ENCODE peak calls at places on chromosome 10, in four cellular contexts. One of them, this sample, is unnamed.

GRCh38 chr10:75028748-75029147 is 82.7 kb upstream of the SAMD8 start:
- DNase-seq in transverse colon: no peak
- DNase-seq in adrenal gland: no peak
- DNase-seq in GM12864: no peak
- DNase-seq in this sample: no peak

GRCh38 chr10:75293456-75293840 is 57.7 kb upstream of the COMTD1 start:
- DNase-seq in transverse colon: no peak
- DNase-seq in adrenal gland: no peak
- DNase-seq in GM12864: no peak
- DNase-seq in this sample: no peak

GRCh38 chr10:22823109-22823508 is 104.7 kb upstream of the ARMC3 start:
- DNase-seq in transverse colon: no peak
- DNase-seq in adrenal gland: no peak
- DNase-seq in GM12864: no peak
- DNase-seq in this sample: peak; percentile 79

GRCh38 chr10:34768261-34768971 is 46.7 kb downstream of the PARD3 start:
- DNase-seq in transverse colon: peak; percentile 86
- DNase-seq in adrenal gland: peak; percentile 87
- DNase-seq in GM12864: no peak
- DNase-seq in this sample: no peak

GRCh38 chr10:57807906-57808305 is 459.8 kb downstream of the IPMK start:
- DNase-seq in transverse colon: no peak
- DNase-seq in adrenal gland: no peak
- DNase-seq in GM12864: no peak
- DNase-seq in this sample: no peak

GRCh38 chr10:74643586-74643956 is 182.8 kb upstream of the KAT6B start:
- DNase-seq in transverse colon: no peak
- DNase-seq in adrenal gland: no peak
- DNase-seq in GM12864: no peak
- DNase-seq in this sample: no peak

GRCh38 chr10:111445709-111446108 is 368.9 kb downstream of the ADRA2A start:
- DNase-seq in transverse colon: no peak
- DNase-seq in adrenal gland: no peak
- DNase-seq in GM12864: no peak
- DNase-seq in this sample: no peak

GRCh38 chr10:101695404-101695732 is 398 bp upstream of the FBXW4 start:
- DNase-seq in transverse colon: no peak
- DNase-seq in adrenal gland: no peak
- DNase-seq in GM12864: no peak
- DNase-seq in this sample: no peak

GRCh38 chr10:25231751-25232150 is 57.0 kb downstream of the GPR158 start:
- DNase-seq in transverse colon: no peak
- DNase-seq in adrenal gland: no peak
- DNase-seq in GM12864: no peak
- DNase-seq in this sample: no peak

GRCh38 chr10:114289096-114289436 is 50.0 kb downstream of the VWA2 start:
- DNase-seq in transverse colon: no peak
- DNase-seq in adrenal gland: no peak
- DNase-seq in GM12864: no peak
- DNase-seq in this sample: no peak

GRCh38 chr10:118838364-118838763 is 83.6 kb upstream of the CACUL1 start:
- DNase-seq in transverse colon: no peak
- DNase-seq in adrenal gland: no peak
- DNase-seq in GM12864: no peak
- DNase-seq in this sample: no peak

GRCh38 chr10:78957471-78958039 is 111.2 kb upstream of the ZMIZ1 start:
- DNase-seq in transverse colon: no peak
- DNase-seq in adrenal gland: no peak
- DNase-seq in GM12864: no peak
- DNase-seq in this sample: no peak

GRCh38 chr10:32049113-32049512 is 7.1 kb downstream of the KIF5B start:
- DNase-seq in transverse colon: no peak
- DNase-seq in adrenal gland: no peak
- DNase-seq in GM12864: no peak
- DNase-seq in this sample: no peak

GRCh38 chr10:5615263-5615820 is 51.1 kb downstream of the ASB13 start:
- DNase-seq in transverse colon: no peak
- DNase-seq in adrenal gland: no peak
- DNase-seq in GM12864: no peak
- DNase-seq in this sample: no peak

GRCh38 chr10:131445623-131446022 is 134.1 kb upstream of the TCERG1L start:
- DNase-seq in transverse colon: no peak
- DNase-seq in adrenal gland: no peak
- DNase-seq in GM12864: no peak
- DNase-seq in this sample: no peak

GRCh38 chr10:35448687-35449662 is 112.7 kb downstream of the CCNY start:
- DNase-seq in transverse colon: no peak
- DNase-seq in adrenal gland: peak; percentile 82
- DNase-seq in GM12864: no peak
- DNase-seq in this sample: no peak

GRCh38 chr10:94282369-94282768 is 80.4 kb downstream of the NOC3L start:
- DNase-seq in transverse colon: no peak
- DNase-seq in adrenal gland: no peak
- DNase-seq in GM12864: no peak
- DNase-seq in this sample: no peak

GRCh38 chr10:63588436-63589180 is 67.4 kb downstream of the REEP3 start:
- DNase-seq in transverse colon: peak; percentile 33
- DNase-seq in adrenal gland: no peak
- DNase-seq in GM12864: no peak
- DNase-seq in this sample: no peak
- TF ChIP-seq CTCF in transverse colon: no peak
- TF ChIP-seq CTCF in adrenal gland: no peak
- TF ChIP-seq CTCF in GM12864: no peak
- TF ChIP-seq CTCF in this sample: no peak

DNA sequence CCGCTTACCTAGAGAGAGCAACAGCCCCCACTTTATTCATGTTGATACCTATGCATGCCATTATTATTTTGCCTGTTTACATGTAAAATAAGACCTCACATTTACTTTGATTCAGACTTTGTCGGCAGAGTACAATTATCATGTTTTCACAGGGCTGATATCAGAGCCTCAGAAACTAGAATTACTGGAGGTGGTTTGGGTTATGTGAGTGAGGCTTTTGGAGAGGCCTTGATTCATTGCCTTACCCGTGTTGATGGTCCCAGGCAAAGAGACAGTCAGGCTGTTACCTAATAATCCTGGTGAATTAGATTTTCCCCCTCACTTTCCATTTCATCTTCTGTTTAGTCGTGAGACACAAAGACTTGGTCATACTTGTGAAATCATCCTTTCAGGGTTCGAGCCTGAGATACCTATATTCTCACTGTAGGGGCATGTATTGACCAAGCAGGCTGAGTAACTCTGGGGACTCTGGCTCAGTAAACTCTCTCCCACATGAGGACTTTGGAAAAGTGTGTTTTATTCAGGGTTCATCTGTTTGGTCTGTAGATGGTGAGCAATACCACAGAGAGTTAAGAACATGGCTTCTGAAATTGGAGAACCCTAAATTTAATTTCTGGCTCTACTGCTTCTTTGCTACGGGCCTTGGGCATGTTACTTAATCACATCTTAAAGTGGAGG is 150.9 kb downstream of the CELF2 start:
- DNase-seq in transverse colon: no peak
- DNase-seq in adrenal gland: no peak
- DNase-seq in GM12864: no peak
- DNase-seq in this sample: no peak
- H3K4me3 ChIP-seq in transverse colon: peak overlapping the region; percentile 76
- H3K4me3 ChIP-seq in adrenal gland: no peak overlapping the region
- H3K4me3 ChIP-seq in GM12864: peak overlapping the region; percentile 79
- H3K4me3 ChIP-seq in this sample: no peak overlapping the region

GRCh38 chr10:7872041-7872442 is 53.7 kb downstream of the TAF3 start:
- DNase-seq in transverse colon: no peak
- DNase-seq in adrenal gland: no peak
- DNase-seq in GM12864: no peak
- DNase-seq in this sample: no peak
- TF ChIP-seq CTCF in transverse colon: peak; percentile 81
- TF ChIP-seq CTCF in adrenal gland: peak; percentile 62
- TF ChIP-seq CTCF in GM12864: peak; percentile 49
- TF ChIP-seq CTCF in this sample: peak; percentile 46

GRCh38 chr10:70500339-70500738 is 21.8 kb downstream of the PALD1 start:
- DNase-seq in transverse colon: no peak
- DNase-seq in adrenal gland: no peak
- DNase-seq in GM12864: no peak
- DNase-seq in this sample: no peak

GRCh38 chr10:70502406-70502805 is 23.8 kb downstream of the PALD1 start:
- DNase-seq in transverse colon: no peak
- DNase-seq in adrenal gland: no peak
- DNase-seq in GM12864: no peak
- DNase-seq in this sample: no peak

GRCh38 chr10:70498970-70499828 is 20.6 kb downstream of the PALD1 start:
- DNase-seq in transverse colon: no peak
- DNase-seq in adrenal gland: no peak
- DNase-seq in GM12864: no peak
- DNase-seq in this sample: no peak

GRCh38 chr10:70499829-70500167 is 21.2 kb downstream of the PALD1 start:
- DNase-seq in transverse colon: no peak
- DNase-seq in adrenal gland: no peak
- DNase-seq in GM12864: no peak
- DNase-seq in this sample: no peak

GRCh38 chr10:70500812-70501301 is 22.3 kb downstream of the PALD1 start:
- DNase-seq in transverse colon: no peak
- DNase-seq in adrenal gland: peak; percentile 55
- DNase-seq in GM12864: no peak
- DNase-seq in this sample: no peak
- H3K4me3 ChIP-seq in transverse colon: no peak overlapping the region
- H3K4me3 ChIP-seq in adrenal gland: no peak overlapping the region
- H3K4me3 ChIP-seq in GM12864: no peak overlapping the region
- H3K4me3 ChIP-seq in this sample: no peak overlapping the region

DNA sequence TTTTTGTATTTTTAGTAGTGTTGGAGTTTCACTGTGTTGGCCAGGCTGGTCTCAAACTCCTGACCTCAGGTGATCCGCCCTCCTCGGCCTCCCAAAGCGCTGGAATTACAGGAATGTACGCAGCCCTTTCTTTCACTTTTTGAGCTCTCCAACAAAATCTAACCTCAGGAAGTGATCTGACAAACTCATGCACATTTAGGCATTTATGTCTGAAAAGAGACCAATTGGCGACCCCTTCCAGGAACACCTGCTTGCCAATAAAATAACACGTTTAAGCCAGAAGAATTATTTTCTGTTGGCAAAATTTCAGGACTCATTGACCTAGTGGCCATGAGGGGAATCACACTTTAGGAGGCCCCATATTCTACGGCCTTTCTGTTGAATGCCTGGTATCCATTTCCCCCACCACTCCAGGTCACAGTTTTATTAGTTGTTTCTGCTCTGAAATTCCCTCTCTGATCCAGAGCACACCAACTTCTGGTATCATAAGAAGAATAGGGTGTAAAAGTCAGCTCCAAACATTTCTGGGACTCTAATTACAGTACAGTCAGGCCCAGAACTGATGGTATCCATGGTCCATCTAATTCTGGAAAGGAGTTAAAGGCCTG is 65.8 kb upstream of the FRMD4A start:
- DNase-seq in transverse colon: no peak
- DNase-seq in adrenal gland: no peak
- DNase-seq in GM12864: no peak
- DNase-seq in this sample: peak; percentile 37
- TF ChIP-seq CTCF in transverse colon: no peak
- TF ChIP-seq CTCF in adrenal gland: peak; percentile 24
- TF ChIP-seq CTCF in GM12864: peak; percentile 51
- TF ChIP-seq CTCF in this sample: peak; percentile 59

DNA sequence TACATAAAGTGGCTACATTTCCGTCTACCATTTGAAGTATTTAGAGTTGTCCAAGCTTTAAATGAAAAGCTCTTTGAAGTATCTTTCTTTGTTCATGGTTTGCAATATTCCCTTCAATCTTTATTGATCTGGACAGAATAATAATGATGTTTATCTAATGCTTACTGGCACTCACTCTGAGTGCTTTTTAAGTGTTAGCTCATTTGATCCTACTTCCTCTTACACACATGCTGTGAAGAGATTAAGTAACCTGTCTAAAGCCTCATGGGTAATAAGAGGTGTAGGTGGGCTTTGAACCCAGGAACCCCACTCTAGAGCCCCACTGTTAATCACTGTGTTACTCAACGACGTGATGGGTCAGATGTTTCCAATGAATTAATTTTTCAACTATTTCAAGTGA is 31.1 kb upstream of the ADD3 start:
- DNase-seq in transverse colon: no peak
- DNase-seq in adrenal gland: no peak
- DNase-seq in GM12864: no peak
- DNase-seq in this sample: no peak
- H3K4me3 ChIP-seq in transverse colon: no peak overlapping the region
- H3K4me3 ChIP-seq in adrenal gland: no peak overlapping the region
- H3K4me3 ChIP-seq in GM12864: no peak overlapping the region
- H3K4me3 ChIP-seq in this sample: no peak overlapping the region

DNA sequence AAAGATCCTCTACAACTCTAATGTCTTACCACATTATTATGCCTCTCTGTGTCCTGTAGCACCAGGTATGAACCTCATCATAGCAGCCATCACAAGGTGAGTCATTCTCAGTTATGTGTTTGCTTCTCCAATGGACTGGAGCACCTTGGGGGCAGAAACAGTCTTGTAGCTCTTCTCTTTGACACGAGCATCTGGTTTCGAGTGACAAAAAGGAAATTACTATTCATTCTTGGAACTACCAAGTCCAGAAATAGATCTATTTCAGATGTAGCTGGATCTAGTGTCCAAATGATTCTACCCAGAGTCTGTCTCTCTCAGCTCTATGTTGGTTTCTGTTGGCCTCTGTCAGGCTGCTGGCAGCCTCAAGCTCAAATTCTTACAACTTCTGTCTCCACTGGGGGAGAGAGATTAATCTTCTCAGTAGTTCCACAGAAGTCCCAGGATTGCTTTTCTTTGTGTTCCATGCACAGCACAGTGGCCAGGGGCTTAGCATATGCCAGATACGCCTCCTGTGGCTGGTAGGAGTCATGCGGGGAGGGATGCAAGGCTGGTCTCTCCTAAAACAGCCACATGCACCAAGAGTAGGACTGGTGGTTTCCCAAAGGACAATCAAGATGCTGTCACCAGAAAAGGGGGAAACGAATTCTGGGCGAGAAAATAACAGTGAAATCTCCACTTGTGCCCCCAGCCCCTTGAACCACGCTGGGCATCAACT is 37.2 kb upstream of the PAPSS2 start:
- DNase-seq in transverse colon: no peak
- DNase-seq in adrenal gland: no peak
- DNase-seq in GM12864: peak; percentile 10
- DNase-seq in this sample: no peak
- TF ChIP-seq CTCF in transverse colon: no peak
- TF ChIP-seq CTCF in adrenal gland: no peak
- TF ChIP-seq CTCF in GM12864: peak; percentile 38
- TF ChIP-seq CTCF in this sample: no peak